ENCODE peak calls at places on chromosomes 6 and 20, in five cellular contexts. P is neural progenitor cell, Z is mammary epithelial cell, Y is K562, V is hepatocyte. A is an unnamed sample.
A peak's percentile ranks its signal among the peaks of the same experiment; 100 is the strongest.

GRCh38 chr20:57648878-57649616 is 28.8 kb upstream of the ZBP1 start:
- DNase-seq in P (no peak), Z (no peak), Y (no peak), V (peak; percentile 1), A (no peak)

GRCh38 chr6:158868122-158868480 is 48.9 kb upstream of the EZR start:
- DNase-seq in P (no peak), Z (no peak), Y (no peak), V (no peak), A (no peak)

GRCh38 chr6:89952696-89953095 is 58.4 kb downstream of the GJA10 start:
- DNase-seq in P (no peak), Z (peak; percentile 86), Y (no peak), V (no peak), A (no peak)

GRCh38 chr20:24773751-24774201 is 175.3 kb upstream of the CST7 start:
- DNase-seq in P (no peak), Z (peak; percentile 94), Y (no peak), V (peak; percentile 26), A (no peak)

GRCh38 chr20:49445176-49445575 is 37.3 kb downstream of the KCNB1 start:
- DNase-seq in P (no peak), Z (peak; percentile 22), Y (no peak), V (peak; percentile 29), A (no peak)

GRCh38 chr20:12925863-12926547 is 82.8 kb upstream of the SPTLC3 start:
- DNase-seq in P (no peak), Z (no peak), Y (no peak), V (no peak), A (no peak)

GRCh38 chr20:21303872-21304586 is 898 bp downstream of the XRN2 start:
- DNase-seq in P (no peak), Z (no peak), Y (no peak), V (no peak), A (peak; percentile 69)

GRCh38 chr6:6717953-6718352 is 129.4 kb downstream of the LY86 start:
- DNase-seq in P (no peak), Z (peak; percentile 74), Y (no peak), V (peak; percentile 56), A (no peak)

GRCh38 chr6:46491201-46491788 is at the start of gene RCAN2:
- DNase-seq in P (peak; percentile 91), Z (peak; percentile 42), Y (no peak), V (peak; percentile 80), A (peak; percentile 72)

GRCh38 chr20:63977392-63978276 is 1.8 kb downstream of the SAMD10 start:
- DNase-seq in P (no peak), Z (no peak), Y (peak; percentile 76), V (peak; percentile 71), A (no peak)

GRCh38 chr6:158667360-158667981 is 17.6 kb downstream of the SYTL3 start:
- DNase-seq in P (no peak), Z (no peak), Y (no peak), V (no peak), A (no peak)

GRCh38 chr6:89828988-89829590 is 591 bp upstream of the CASP8AP2 start:
- DNase-seq in P (peak; percentile 9), Z (no peak), Y (no peak), V (no peak), A (peak; percentile 68)

GRCh38 chr6:46819561-46819960 is 26.4 kb downstream of the MEP1A start:
- DNase-seq in P (no peak), Z (no peak), Y (no peak), V (no peak), A (no peak)

GRCh38 chr20:3935956-3936340 is 46.8 kb downstream of the PANK2 start:
- DNase-seq in P (no peak), Z (no peak), Y (no peak), V (no peak), A (peak; percentile 81)

GRCh38 chr20:32518593-32519366 is 66.4 kb downstream of the NOL4L start:
- DNase-seq in P (peak; percentile 72), Z (peak; percentile 42), Y (no peak), V (no peak), A (no peak)

GRCh38 chr20:36629719-36630340 is 16.2 kb downstream of the SLA2 start:
- DNase-seq in P (no peak), Z (no peak), Y (no peak), V (no peak), A (no peak)

GRCh38 chr6:4903751-4904370 is 100.0 kb downstream of the RPP40 start:
- DNase-seq in P (peak; percentile 7), Z (no peak), Y (no peak), V (no peak), A (no peak)

GRCh38 chr6:170374571-170375444 is 68.2 kb downstream of the FAM120B start:
- DNase-seq in P (no peak), Z (peak; percentile 75), Y (no peak), V (no peak), A (no peak)

GRCh38 chr6:53309059-53309896 is 39.5 kb downstream of the ELOVL5 start:
- DNase-seq in P (no peak), Z (no peak), Y (peak; percentile 69), V (no peak), A (peak; percentile 49)

GRCh38 chr20:3452690-3453089 is 18.1 kb upstream of the ATRN start:
- DNase-seq in P (no peak), Z (peak; percentile 39), Y (no peak), V (no peak), A (no peak)

GRCh38 chr6:169167581-169168301 is 85.9 kb downstream of the THBS2 start:
- DNase-seq in P (no peak), Z (peak; percentile 47), Y (no peak), V (no peak), A (no peak)

GRCh38 chr6:88163576-88163975 is 2.6 kb downstream of the CNR1 start:
- DNase-seq in P (no peak), Z (no peak), Y (no peak), V (no peak), A (no peak)

GRCh38 chr20:61924211-61924857 is 141.3 kb downstream of the TAF4 start:
- DNase-seq in P (no peak), Z (no peak), Y (no peak), V (no peak), A (no peak)

GRCh38 chr20:61922936-61923335 is 142.7 kb downstream of the TAF4 start:
- DNase-seq in P (no peak), Z (no peak), Y (no peak), V (no peak), A (no peak)

GRCh38 chr20:61922411-61922810 is 143.3 kb downstream of the TAF4 start:
- DNase-seq in P (no peak), Z (no peak), Y (no peak), V (no peak), A (no peak)

GRCh38 chr20:61924858-61925554 is 140.7 kb downstream of the TAF4 start:
- DNase-seq in P (no peak), Z (no peak), Y (no peak), V (no peak), A (no peak)

DNA sequence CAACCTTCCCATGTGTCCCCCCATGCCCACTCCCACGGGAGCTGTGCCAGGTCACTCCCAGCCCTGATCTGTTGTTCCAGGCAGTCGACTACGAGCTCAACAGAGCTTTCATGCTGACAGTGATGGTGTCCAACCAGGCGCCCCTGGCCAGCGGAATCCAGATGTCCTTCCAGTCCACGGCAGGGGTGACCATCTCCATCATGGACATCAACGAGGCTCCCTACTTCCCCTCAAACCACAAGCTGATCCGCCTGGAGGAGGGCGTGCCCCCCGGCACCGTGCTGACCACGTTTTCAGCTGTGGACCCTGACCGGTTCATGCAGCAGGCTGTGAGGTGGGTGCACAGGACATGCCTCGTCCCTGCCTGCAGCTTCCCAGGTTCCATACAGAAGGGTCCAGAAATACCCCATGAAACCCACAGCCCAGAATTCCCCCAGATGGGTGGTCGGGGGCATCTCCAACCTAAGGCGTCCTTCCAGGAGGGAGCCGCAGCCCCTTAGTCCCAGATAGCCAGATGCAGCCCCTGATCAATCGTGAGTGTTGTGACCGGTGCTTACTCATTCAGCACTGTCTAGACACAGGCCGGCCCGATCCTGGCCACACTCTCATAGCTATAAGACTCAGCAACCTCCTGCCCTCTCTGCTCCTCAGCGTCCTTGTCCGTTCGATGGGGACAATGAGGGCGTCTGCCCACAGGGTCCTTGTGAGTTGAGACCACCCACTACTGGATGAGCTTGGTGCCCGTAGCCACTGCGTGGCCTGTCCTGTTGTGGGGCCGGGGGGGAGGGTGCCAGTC is 142.1 kb downstream of the TAF4 start:
- DNase-seq in P (no peak), Z (no peak), Y (no peak), V (no peak), A (no peak)
- H4K20me1 ChIP-seq in P (no peaks in the 10 kb centered on the region), Z (no peaks in the 10 kb centered on the region), Y (peaks cover 4% of the 10 kb centered on the region), V (no peaks in the 10 kb centered on the region), A (no peaks in the 10 kb centered on the region)

DNA sequence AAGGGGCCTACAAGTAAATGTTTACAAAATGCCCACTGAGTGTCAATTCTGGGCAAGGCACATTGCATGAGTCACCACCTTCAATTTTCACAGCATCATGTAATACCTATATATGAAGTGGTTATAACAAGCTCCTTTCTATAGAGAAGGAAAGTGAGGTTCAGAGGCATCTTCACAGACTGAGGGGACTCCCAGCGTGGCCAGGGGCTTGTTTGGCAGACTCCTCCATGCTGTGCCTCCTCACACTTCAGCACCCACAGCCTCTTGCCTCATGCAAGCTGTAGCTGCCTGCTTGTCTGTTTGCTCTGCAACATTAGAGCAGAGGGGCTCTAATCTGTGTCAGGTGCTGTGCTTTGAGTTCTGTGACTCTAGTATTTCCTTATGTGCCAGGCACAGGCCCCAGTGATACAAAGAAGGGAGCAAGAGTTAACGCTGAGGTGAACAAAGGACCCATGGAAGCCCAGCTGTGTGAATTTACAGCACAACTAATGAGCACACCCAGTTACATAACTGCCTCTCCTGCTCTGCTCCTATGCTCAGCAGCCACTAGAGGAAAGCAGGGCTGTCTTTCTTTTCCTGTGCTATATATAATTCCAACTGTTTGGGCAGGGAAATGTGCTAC is 72.3 kb downstream of the ZHX3 start:
- DNase-seq in P (peak; percentile 87), Z (no peak), Y (no peak), V (no peak), A (peak; percentile 22)
- H2AFZ ChIP-seq in P (no peak overlapping the region), Z (no peak overlapping the region), Y (no peak overlapping the region), V (no peak overlapping the region), A (no peak overlapping the region)

GRCh38 chr6:161218222-161218621 is 55.6 kb downstream of the AGPAT4 start:
- DNase-seq in P (no peak), Z (no peak), Y (no peak), V (no peak), A (peak; percentile 63)
- H3K9me3 ChIP-seq in P (no peaks in the 10 kb centered on the region), Z (no peaks in the 10 kb centered on the region), Y (peaks cover 19% of the 10 kb centered on the region), V (no peaks in the 10 kb centered on the region), A (no peaks in the 10 kb centered on the region)

GRCh38 chr6:106373502-106374239 is 13.2 kb downstream of the CRYBG1 start:
- DNase-seq in P (no peak), Z (no peak), Y (no peak), V (no peak), A (no peak)
- H4K20me1 ChIP-seq in P (no peaks in the 10 kb centered on the region), Z (no peaks in the 10 kb centered on the region), Y (no peaks in the 10 kb centered on the region), V (no peaks in the 10 kb centered on the region), A (no peaks in the 10 kb centered on the region)

A was measured in Karpas-422.